ENCODE peak calls at places on chromosome 13, in five cellular contexts. N is tibial nerve, M is adrenal gland, Y is heart left ventricle, W is Peyer's patch. U is an unnamed sample.
A peak's percentile ranks its signal among the peaks of the same experiment; 100 is the strongest.

GRCh38 chr13:21825186-21825585 is 154.3 kb downstream of the FGF9 start:
- DNase-seq in N (no peak), M (no peak), Y (no peak), W (no peak), U (no peak)

GRCh38 chr13:53165201-53165600 is 136.6 kb downstream of the OLFM4 start:
- DNase-seq in N (no peak), M (no peak), Y (no peak), W (no peak), U (no peak)

GRCh38 chr13:33446821-33447481 is 161.4 kb upstream of the STARD13 start:
- DNase-seq in N (no peak), M (no peak), Y (no peak), W (no peak), U (peak; percentile 62)

GRCh38 chr13:28237944-28238343 is 99.6 kb downstream of the PAN3 start:
- DNase-seq in N (no peak), M (no peak), Y (no peak), W (no peak), U (no peak)

GRCh38 chr13:78607409-78608253 is 4.3 kb upstream of the POU4F1 start:
- DNase-seq in N (no peak), M (no peak), Y (no peak), W (no peak), U (no peak)

GRCh38 chr13:72839831-72840426 is 58.0 kb downstream of the PIBF1 start:
- DNase-seq in N (no peak), M (peak; percentile 35), Y (no peak), W (no peak), U (peak; percentile 72)

GRCh38 chr13:37295046-37295445 is 189.6 kb upstream of the CSNK1A1L start:
- DNase-seq in N (no peak), M (no peak), Y (peak; percentile 48), W (no peak), U (peak; percentile 70)

GRCh38 chr13:110801044-110801443 is 87.5 kb downstream of the ING1 start:
- DNase-seq in N (no peak), M (no peak), Y (no peak), W (no peak), U (no peak)

GRCh38 chr13:79311456-79311855 is 94.6 kb downstream of the RBM26 start:
- DNase-seq in N (no peak), M (no peak), Y (no peak), W (no peak), U (no peak)

GRCh38 chr13:42369071-42369795 is 97.3 kb downstream of the AKAP11 start:
- DNase-seq in N (no peak), M (no peak), Y (no peak), W (no peak), U (no peak)

GRCh38 chr13:44331446-44331845 is 42.2 kb upstream of the SERP2 start:
- DNase-seq in N (no peak), M (no peak), Y (no peak), W (no peak), U (no peak)

GRCh38 chr13:80050252-80050651 is 290.7 kb downstream of the SPRY2 start:
- DNase-seq in N (no peak), M (no peak), Y (no peak), W (no peak), U (no peak)

GRCh38 chr13:114339779-114340534 is 25.7 kb downstream of the CHAMP1 start:
- DNase-seq in N (no peak), M (peak; percentile 57), Y (no peak), W (peak; percentile 31), U (peak; percentile 53)

GRCh38 chr13:30409911-30410704 is 12.2 kb upstream of the UBE2L5 start:
- DNase-seq in N (no peak), M (peak; percentile 48), Y (peak; percentile 31), W (no peak), U (no peak)

GRCh38 chr13:79901336-79901735 is 420.4 kb downstream of the NDFIP2 start:
- DNase-seq in N (no peak), M (no peak), Y (no peak), W (no peak), U (no peak)

GRCh38 chr13:98173431-98173921 is 3.6 kb downstream of the RNF113B start:
- DNase-seq in N (no peak), M (peak; percentile 71), Y (no peak), W (no peak), U (no peak)
- TF ChIP-seq POLR2A in N (no peak), M (peak; percentile 45), Y (no peak), W (no peak), U (no peak)

GRCh38 chr13:103358245-103358932 is 292.2 kb upstream of the SLC10A2 start:
- DNase-seq in N (no peak), M (no peak), Y (no peak), W (no peak), U (no peak)
- TF ChIP-seq POLR2A in N (no peak), M (no peak), Y (no peak), W (no peak), U (no peak)

DNA sequence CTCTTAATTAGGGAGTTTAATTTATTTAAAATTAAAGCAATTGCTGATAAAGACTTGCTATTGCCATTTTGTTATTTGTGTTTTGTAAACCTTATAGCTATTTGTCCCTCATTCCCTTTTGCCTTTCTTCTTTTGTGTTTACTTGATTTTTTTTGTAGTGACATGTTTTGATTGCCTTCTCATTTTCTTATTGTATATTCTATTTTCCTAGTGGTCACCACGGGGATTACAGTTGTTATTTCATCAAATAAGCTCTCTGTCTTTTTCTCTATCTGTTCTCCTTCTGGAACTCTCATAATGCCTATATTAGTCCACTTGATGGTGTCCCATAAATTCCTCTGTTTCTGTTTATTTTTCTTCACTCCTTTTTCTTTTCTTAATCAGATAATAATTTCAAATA is 64.4 kb upstream of the FRY start:
- DNase-seq in N (no peak), M (no peak), Y (no peak), W (no peak), U (no peak)
- TF ChIP-seq POLR2A in N (no peak), M (no peak), Y (no peak), W (no peak), U (no peak)

GRCh38 chr13:48094781-48095502 is at the start of gene MED4:
- DNase-seq in N (peak; percentile 94), M (peak; percentile 97), Y (peak; percentile 96), W (peak; percentile 89), U (peak; percentile 96)
- TF ChIP-seq POLR2A in N (peak; percentile 71), M (peak; percentile 85), Y (no peak), W (peak; percentile 81), U (no peak)

GRCh38 chr13:99657848-99658265 is 156.6 kb downstream of the TM9SF2 start:
- DNase-seq in N (no peak), M (no peak), Y (peak; percentile 27), W (peak; percentile 26), U (peak; percentile 49)
- TF ChIP-seq POLR2A in N (no peak), M (peak; percentile 29), Y (no peak), W (no peak), U (no peak)

U was measured in stomach.